ENCODE peak calls at places on chromosomes 7 and 10, in five cellular contexts. R, S, E, A and Y are unnamed samples.

GRCh38 chr7:22846961-22847360 is 24.3 kb upstream of the TOMM7 start:
- DNase-seq in R (no peak), S (no peak), E (no peak), A (no peak), Y (no peak)

GRCh38 chr10:48306870-48307531 is 524 bp downstream of the MAPK8 start:
- DNase-seq in R (peak), S (peak), E (no peak), A (no peak), Y (no peak)

GRCh38 chr10:73225518-73225917 is 21.5 kb downstream of the DNAJC9 start:
- DNase-seq in R (no peak), S (no peak), E (no peak), A (no peak), Y (no peak)

GRCh38 chr7:70056363-70056762 is 458.1 kb downstream of the AUTS2 start:
- DNase-seq in R (no peak), S (no peak), E (no peak), A (no peak), Y (no peak)

GRCh38 chr10:101066890-101067355 is 5.1 kb downstream of the KAZALD1 start:
- DNase-seq in R (no peak), S (no peak), E (no peak), A (no peak), Y (no peak)

GRCh38 chr10:127880557-127880956 is 12.2 kb downstream of the CLRN3 start:
- DNase-seq in R (no peak), S (no peak), E (no peak), A (no peak), Y (no peak)

GRCh38 chr10:85447690-85448089 is 918.9 kb downstream of the GRID1 start:
- DNase-seq in R (no peak), S (no peak), E (no peak), A (no peak), Y (no peak)

GRCh38 chr7:95977994-95978393 is 205.6 kb downstream of the DYNC1I1 start:
- DNase-seq in R (no peak), S (no peak), E (no peak), A (no peak), Y (no peak)

GRCh38 chr10:73780966-73781365 is 882 bp upstream of the CHCHD1 start:
- DNase-seq in R (no peak), S (no peak), E (no peak), A (no peak), Y (no peak)

GRCh38 chr7:135673360-135673706 is 11.0 kb downstream of the STMP1 start:
- DNase-seq in R (no peak), S (no peak), E (no peak), A (no peak), Y (no peak)

GRCh38 chr10:74881253-74881884 is 55.0 kb downstream of the KAT6B start:
- DNase-seq in R (no peak), S (no peak), E (no peak), A (no peak), Y (no peak)

GRCh38 chr10:132263866-132264265 is 43.9 kb downstream of the STK32C start:
- DNase-seq in R (no peak), S (no peak), E (no peak), A (no peak), Y (no peak)

GRCh38 chr10:24847476-24847875 is 104.9 kb downstream of the PRTFDC1 start:
- DNase-seq in R (no peak), S (no peak), E (no peak), A (no peak), Y (no peak)

GRCh38 chr10:844552-844951 is 87.0 kb downstream of the LARP4B start:
- DNase-seq in R (no peak), S (no peak), E (no peak), A (no peak), Y (peak)

GRCh38 chr7:51344406-51344805 is 27.8 kb upstream of the COBL start:
- DNase-seq in R (no peak), S (no peak), E (no peak), A (no peak), Y (no peak)

GRCh38 chr7:107711301-107711700 is 32.6 kb upstream of the CBLL1 start:
- DNase-seq in R (no peak), S (no peak), E (no peak), A (no peak), Y (no peak)

GRCh38 chr10:103472005-103472404 is 7.0 kb downstream of the CALHM3 start:
- DNase-seq in R (no peak), S (no peak), E (peak), A (no peak), Y (no peak)

GRCh38 chr10:88800152-88801125 is 2.1 kb upstream of the LIPM start:
- DNase-seq in R (peak), S (no peak), E (no peak), A (no peak), Y (no peak)

GRCh38 chr7:48118041-48118440 is 29.0 kb downstream of the UPP1 start:
- DNase-seq in R (no peak), S (no peak), E (no peak), A (no peak), Y (no peak)

GRCh38 chr7:30911133-30911532 is 520 bp upstream of the AQP1 start:
- DNase-seq in R (no peak), S (peak), E (no peak), A (no peak), Y (no peak)

GRCh38 chr7:33922820-33923219 is 17.5 kb downstream of the BMPER start:
- DNase-seq in R (no peak), S (no peak), E (no peak), A (no peak), Y (no peak)

GRCh38 chr10:89627863-89628262 is 17.2 kb downstream of the PANK1 start:
- DNase-seq in R (no peak), S (no peak), E (no peak), A (no peak), Y (no peak)

GRCh38 chr7:117325836-117326235 is 3.0 kb upstream of the WNT2 start:
- DNase-seq in R (no peak), S (no peak), E (no peak), A (no peak), Y (no peak)

GRCh38 chr10:71268247-71268691 is 50.8 kb upstream of the SLC29A3 start:
- DNase-seq in R (no peak), S (peak), E (no peak), A (no peak), Y (no peak)

GRCh38 chr7:120742370-120742769 is 115.6 kb downstream of the TSPAN12 start:
- DNase-seq in R (no peak), S (no peak), E (no peak), A (no peak), Y (no peak)

GRCh38 chr7:69245646-69246045 is 352.6 kb upstream of the AUTS2 start:
- DNase-seq in R (no peak), S (no peak), E (no peak), A (no peak), Y (no peak)

GRCh38 chr10:75428434-75429158 is 2.8 kb upstream of the LRMDA start:
- DNase-seq in R (no peak), S (no peak), E (no peak), A (no peak), Y (no peak)

GRCh38 chr10:34985823-34986222 is 104.3 kb downstream of the CUL2 start:
- DNase-seq in R (no peak), S (no peak), E (no peak), A (no peak), Y (no peak)

GRCh38 chr7:87984088-87984487 is 50.0 kb downstream of the ADAM22 start:
- DNase-seq in R (no peak), S (no peak), E (no peak), A (no peak), Y (no peak)

GRCh38 chr7:28623863-28624262 is 211.5 kb downstream of the CREB5 start:
- DNase-seq in R (no peak), S (no peak), E (no peak), A (no peak), Y (no peak)

GRCh38 chr7:129911790-129912189 is 41.0 kb downstream of the UBE2H start:
- DNase-seq in R (no peak), S (no peak), E (no peak), A (no peak), Y (no peak)

GRCh38 chr7:14740606-14741005 is 161.9 kb downstream of the DGKB start:
- DNase-seq in R (no peak), S (no peak), E (no peak), A (no peak), Y (no peak)

GRCh38 chr7:156811706-156812105 is 81.3 kb downstream of the LMBR1 start:
- DNase-seq in R (no peak), S (no peak), E (no peak), A (no peak), Y (no peak)

GRCh38 chr10:56604624-56605023 is 243.6 kb upstream of the ZWINT start:
- DNase-seq in R (no peak), S (no peak), E (no peak), A (no peak), Y (no peak)

GRCh38 chr7:41520445-41520844 is 182.4 kb downstream of the INHBA start:
- DNase-seq in R (no peak), S (no peak), E (no peak), A (no peak), Y (no peak)

GRCh38 chr10:93941603-93942002 is 47.8 kb downstream of the SLC35G1 start:
- DNase-seq in R (no peak), S (no peak), E (no peak), A (no peak), Y (no peak)

GRCh38 chr10:132829403-132829802 is 43.5 kb upstream of the NKX6-2 start:
- DNase-seq in R (no peak), S (peak), E (no peak), A (no peak), Y (no peak)